ENCODE peak calls at places on chromosome 14, in six cellular contexts. One of them, this sample, is unnamed.

GRCh38 chr14:35331605-35332516 is 39.7 kb downstream of the PSMA6 start:
- DNase-seq in IMR-90: peak; percentile 87
- DNase-seq in mesenchymal stem cell: peak; percentile 70
- DNase-seq in neuronal stem cell: no peak
- DNase-seq in H1: no peak
- DNase-seq in trophoblast cell: peak; percentile 90
- DNase-seq in this sample: no peak

GRCh38 chr14:74683406-74683805 is 29.5 kb downstream of the AREL1 start:
- DNase-seq in IMR-90: no peak
- DNase-seq in mesenchymal stem cell: no peak
- DNase-seq in neuronal stem cell: no peak
- DNase-seq in H1: no peak
- DNase-seq in trophoblast cell: no peak
- DNase-seq in this sample: no peak

GRCh38 chr14:91056361-91056760 is 4.1 kb downstream of the RPS6KA5 start:
- DNase-seq in IMR-90: no peak
- DNase-seq in mesenchymal stem cell: no peak
- DNase-seq in neuronal stem cell: no peak
- DNase-seq in H1: no peak
- DNase-seq in trophoblast cell: no peak
- DNase-seq in this sample: no peak

GRCh38 chr14:23365353-23366162 is 586 bp upstream of the EFS start:
- DNase-seq in IMR-90: peak; percentile 5
- DNase-seq in mesenchymal stem cell: peak; percentile 44
- DNase-seq in neuronal stem cell: peak; percentile 29
- DNase-seq in H1: no peak
- DNase-seq in trophoblast cell: peak; percentile 66
- DNase-seq in this sample: no peak

GRCh38 chr14:35534884-35535793 is 1.2 kb downstream of the INSM2 start:
- DNase-seq in IMR-90: peak; percentile 62
- DNase-seq in mesenchymal stem cell: peak; percentile 69
- DNase-seq in neuronal stem cell: peak; percentile 84
- DNase-seq in H1: no peak
- DNase-seq in trophoblast cell: peak; percentile 68
- DNase-seq in this sample: peak; percentile 85

GRCh38 chr14:24690492-24690891 is 56.5 kb upstream of the GZMB start:
- DNase-seq in IMR-90: no peak
- DNase-seq in mesenchymal stem cell: no peak
- DNase-seq in neuronal stem cell: no peak
- DNase-seq in H1: peak; percentile 33
- DNase-seq in trophoblast cell: no peak
- DNase-seq in this sample: peak; percentile 77

GRCh38 chr14:29548948-29549370 is 378.7 kb downstream of the PRKD1 start:
- DNase-seq in IMR-90: peak; percentile 77
- DNase-seq in mesenchymal stem cell: peak; percentile 77
- DNase-seq in neuronal stem cell: peak; percentile 47
- DNase-seq in H1: no peak
- DNase-seq in trophoblast cell: peak; percentile 4
- DNase-seq in this sample: no peak

GRCh38 chr14:46490150-46490769 is 161.3 kb downstream of the RPL10L start:
- DNase-seq in IMR-90: no peak
- DNase-seq in mesenchymal stem cell: peak; percentile 45
- DNase-seq in neuronal stem cell: peak; percentile 5
- DNase-seq in H1: no peak
- DNase-seq in trophoblast cell: no peak
- DNase-seq in this sample: peak; percentile 40

GRCh38 chr14:106268013-106268727 is 741.8 kb downstream of the TMEM121 start:
- DNase-seq in IMR-90: no peak
- DNase-seq in mesenchymal stem cell: no peak
- DNase-seq in neuronal stem cell: no peak
- DNase-seq in H1: no peak
- DNase-seq in trophoblast cell: no peak
- DNase-seq in this sample: no peak

GRCh38 chr14:67405771-67406170 is 6.2 kb downstream of the PLEK2 start:
- DNase-seq in IMR-90: no peak
- DNase-seq in mesenchymal stem cell: no peak
- DNase-seq in neuronal stem cell: no peak
- DNase-seq in H1: no peak
- DNase-seq in trophoblast cell: no peak
- DNase-seq in this sample: no peak

GRCh38 chr14:51677738-51678137 is 26.0 kb downstream of the FRMD6 start:
- DNase-seq in IMR-90: no peak
- DNase-seq in mesenchymal stem cell: no peak
- DNase-seq in neuronal stem cell: no peak
- DNase-seq in H1: no peak
- DNase-seq in trophoblast cell: no peak
- DNase-seq in this sample: no peak

GRCh38 chr14:39367387-39367751 is 64.9 kb downstream of the FBXO33 start:
- DNase-seq in IMR-90: no peak
- DNase-seq in mesenchymal stem cell: no peak
- DNase-seq in neuronal stem cell: no peak
- DNase-seq in H1: peak; percentile 23
- DNase-seq in trophoblast cell: no peak
- DNase-seq in this sample: peak; percentile 40

GRCh38 chr14:21882226-21882625 is 208.6 kb upstream of the OR4E1 start:
- DNase-seq in IMR-90: no peak
- DNase-seq in mesenchymal stem cell: peak; percentile 1
- DNase-seq in neuronal stem cell: no peak
- DNase-seq in H1: no peak
- DNase-seq in trophoblast cell: no peak
- DNase-seq in this sample: no peak

GRCh38 chr14:74616507-74616906 is 4.5 kb upstream of the LTBP2 start:
- DNase-seq in IMR-90: peak; percentile 91
- DNase-seq in mesenchymal stem cell: peak; percentile 90
- DNase-seq in neuronal stem cell: no peak
- DNase-seq in H1: no peak
- DNase-seq in trophoblast cell: no peak
- DNase-seq in this sample: no peak

GRCh38 chr14:75301666-75302325 is 23.2 kb downstream of the FOS start:
- DNase-seq in IMR-90: no peak
- DNase-seq in mesenchymal stem cell: peak; percentile 76
- DNase-seq in neuronal stem cell: no peak
- DNase-seq in H1: no peak
- DNase-seq in trophoblast cell: peak; percentile 92
- DNase-seq in this sample: no peak

GRCh38 chr14:81427348-81428058 is 27.4 kb upstream of the STON2 start:
- DNase-seq in IMR-90: no peak
- DNase-seq in mesenchymal stem cell: no peak
- DNase-seq in neuronal stem cell: no peak
- DNase-seq in H1: no peak
- DNase-seq in trophoblast cell: no peak
- DNase-seq in this sample: no peak

GRCh38 chr14:73774244-73774575 is 60.0 kb upstream of the PNMA1 start:
- DNase-seq in IMR-90: no peak
- DNase-seq in mesenchymal stem cell: no peak
- DNase-seq in neuronal stem cell: no peak
- DNase-seq in H1: no peak
- DNase-seq in trophoblast cell: no peak
- DNase-seq in this sample: no peak

GRCh38 chr14:39843881-39844280 is 411.6 kb upstream of the FBXO33 start:
- DNase-seq in IMR-90: no peak
- DNase-seq in mesenchymal stem cell: no peak
- DNase-seq in neuronal stem cell: no peak
- DNase-seq in H1: no peak
- DNase-seq in trophoblast cell: peak; percentile 43
- DNase-seq in this sample: no peak

GRCh38 chr14:99724196-99724891 is 40.2 kb downstream of the CYP46A1 start:
- DNase-seq in IMR-90: peak; percentile 49
- DNase-seq in mesenchymal stem cell: no peak
- DNase-seq in neuronal stem cell: no peak
- DNase-seq in H1: no peak
- DNase-seq in trophoblast cell: no peak
- DNase-seq in this sample: peak; percentile 23

GRCh38 chr14:61179061-61179675 is 102.0 kb downstream of the TMEM30B start:
- DNase-seq in IMR-90: peak; percentile 26
- DNase-seq in mesenchymal stem cell: peak; percentile 50
- DNase-seq in neuronal stem cell: no peak
- DNase-seq in H1: no peak
- DNase-seq in trophoblast cell: no peak
- DNase-seq in this sample: no peak

GRCh38 chr14:61177279-61178225 is 103.6 kb downstream of the TMEM30B start:
- DNase-seq in IMR-90: peak; percentile 31
- DNase-seq in mesenchymal stem cell: peak; percentile 51
- DNase-seq in neuronal stem cell: no peak
- DNase-seq in H1: no peak
- DNase-seq in trophoblast cell: peak; percentile 36
- DNase-seq in this sample: peak; percentile 50

GRCh38 chr14:61176686-61177085 is 104.5 kb downstream of the TMEM30B start:
- DNase-seq in IMR-90: no peak
- DNase-seq in mesenchymal stem cell: no peak
- DNase-seq in neuronal stem cell: no peak
- DNase-seq in H1: no peak
- DNase-seq in trophoblast cell: no peak
- DNase-seq in this sample: no peak

GRCh38 chr14:61178226-61179060 is 102.7 kb downstream of the TMEM30B start:
- DNase-seq in IMR-90: peak; percentile 99
- DNase-seq in mesenchymal stem cell: peak; percentile 98
- DNase-seq in neuronal stem cell: no peak
- DNase-seq in H1: no peak
- DNase-seq in trophoblast cell: peak; percentile 52
- DNase-seq in this sample: no peak

GRCh38 chr14:61179776-61180398 is 101.3 kb downstream of the TMEM30B start:
- DNase-seq in IMR-90: peak; percentile 58
- DNase-seq in mesenchymal stem cell: peak; percentile 63
- DNase-seq in neuronal stem cell: no peak
- DNase-seq in H1: no peak
- DNase-seq in trophoblast cell: no peak
- DNase-seq in this sample: no peak
- H4K91ac ChIP-seq in IMR-90: peak overlapping the region; percentile 97
- H4K91ac ChIP-seq in mesenchymal stem cell: no peak overlapping the region
- H4K91ac ChIP-seq in neuronal stem cell: no peak overlapping the region
- H4K91ac ChIP-seq in H1: no peak overlapping the region
- H4K91ac ChIP-seq in trophoblast cell: no peak overlapping the region
- H4K91ac ChIP-seq in this sample: no peak overlapping the region

GRCh38 chr14:89444536-89445125 is 27.6 kb upstream of the FOXN3 start:
- DNase-seq in IMR-90: peak; percentile 23
- DNase-seq in mesenchymal stem cell: peak; percentile 14
- DNase-seq in neuronal stem cell: no peak
- DNase-seq in H1: no peak
- DNase-seq in trophoblast cell: no peak
- DNase-seq in this sample: no peak
- H4K91ac ChIP-seq in IMR-90: peak overlapping the region; percentile 62
- H4K91ac ChIP-seq in mesenchymal stem cell: no peak overlapping the region
- H4K91ac ChIP-seq in neuronal stem cell: no peak overlapping the region
- H4K91ac ChIP-seq in H1: no peak overlapping the region
- H4K91ac ChIP-seq in trophoblast cell: no peak overlapping the region
- H4K91ac ChIP-seq in this sample: no peak overlapping the region

GRCh38 chr14:65429757-65430156 is 17.2 kb downstream of the FUT8 start:
- DNase-seq in IMR-90: no peak
- DNase-seq in mesenchymal stem cell: no peak
- DNase-seq in neuronal stem cell: no peak
- DNase-seq in H1: no peak
- DNase-seq in trophoblast cell: no peak
- DNase-seq in this sample: no peak

GRCh38 chr14:65431951-65432350 is 19.4 kb downstream of the FUT8 start:
- DNase-seq in IMR-90: peak; percentile 33
- DNase-seq in mesenchymal stem cell: no peak
- DNase-seq in neuronal stem cell: no peak
- DNase-seq in H1: no peak
- DNase-seq in trophoblast cell: peak; percentile 19
- DNase-seq in this sample: no peak

GRCh38 chr14:65425885-65426284 is 13.4 kb downstream of the FUT8 start:
- DNase-seq in IMR-90: no peak
- DNase-seq in mesenchymal stem cell: no peak
- DNase-seq in neuronal stem cell: no peak
- DNase-seq in H1: no peak
- DNase-seq in trophoblast cell: no peak
- DNase-seq in this sample: no peak

GRCh38 chr14:65431245-65431644 is 18.7 kb downstream of the FUT8 start:
- DNase-seq in IMR-90: no peak
- DNase-seq in mesenchymal stem cell: no peak
- DNase-seq in neuronal stem cell: no peak
- DNase-seq in H1: no peak
- DNase-seq in trophoblast cell: peak; percentile 86
- DNase-seq in this sample: no peak

GRCh38 chr14:65428691-65429090 is 16.2 kb downstream of the FUT8 start:
- DNase-seq in IMR-90: no peak
- DNase-seq in mesenchymal stem cell: no peak
- DNase-seq in neuronal stem cell: no peak
- DNase-seq in H1: no peak
- DNase-seq in trophoblast cell: no peak
- DNase-seq in this sample: no peak
- H4K91ac ChIP-seq in IMR-90: no peak overlapping the region
- H4K91ac ChIP-seq in mesenchymal stem cell: no peak overlapping the region
- H4K91ac ChIP-seq in neuronal stem cell: no peak overlapping the region
- H4K91ac ChIP-seq in H1: no peak overlapping the region
- H4K91ac ChIP-seq in trophoblast cell: no peak overlapping the region
- H4K91ac ChIP-seq in this sample: no peak overlapping the region

DNA sequence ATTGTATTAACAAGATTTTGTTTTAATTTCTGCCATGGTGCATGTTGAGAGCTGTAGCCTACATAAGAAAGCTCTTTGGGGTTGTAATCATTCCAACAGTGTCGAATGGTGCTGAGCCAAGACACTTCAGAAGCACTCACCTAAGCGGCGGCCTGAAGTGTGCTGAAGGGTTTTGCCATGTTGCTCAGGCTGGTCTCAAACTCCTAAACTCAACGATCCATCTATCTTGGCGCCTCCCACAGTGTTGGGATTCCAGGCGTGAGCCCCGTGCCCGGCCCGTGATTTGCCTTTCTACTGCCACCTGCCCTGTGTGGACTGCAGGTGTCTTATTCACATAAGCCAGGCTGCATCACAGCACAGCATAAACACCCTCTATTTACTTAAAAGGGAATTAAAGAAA is 48.9 kb downstream of the AMN start:
- DNase-seq in IMR-90: no peak
- DNase-seq in mesenchymal stem cell: no peak
- DNase-seq in neuronal stem cell: no peak
- DNase-seq in H1: no peak
- DNase-seq in trophoblast cell: no peak
- DNase-seq in this sample: no peak
- H4K91ac ChIP-seq in IMR-90: no peak overlapping the region
- H4K91ac ChIP-seq in mesenchymal stem cell: no peak overlapping the region
- H4K91ac ChIP-seq in neuronal stem cell: no peak overlapping the region
- H4K91ac ChIP-seq in H1: no peak overlapping the region
- H4K91ac ChIP-seq in trophoblast cell: no peak overlapping the region
- H4K91ac ChIP-seq in this sample: no peak overlapping the region

This sample was measured in H9.